ENCODE peak calls at places on chromosomes 4 and X, in eight cellular contexts. One of them, this sample, is unnamed.
A peak's percentile ranks its signal among the peaks of the same experiment; 100 is the strongest.

GRCh38 chrX:123753656-123754350 is 21.0 kb upstream of the THOC2 start:
- DNase-seq in fibroblast of pulmonary artery: no peak
- DNase-seq in stimulated activated CD4-positive, alpha-beta T cell treated with anti-CD3 and anti-CD28 coated beads, Interleukin-15, amount 100 ng/mL, for 1 hour: no peak
- DNase-seq in activated T-helper 1 cell treated with anti-CD3 and anti-CD28 coated beads, Interleukin-12 subunit alpha, Interleukin-12 subunit beta, Interleukin-2, Interleukin-4 antibody, amounts not matched to agents 30 ng/mL and 10 ng/mL and 1 ng/mL, durations not matched to agents 14 hours and 24 hours and 36 hours: no peak
- DNase-seq in kidney tubule cell: no peak
- DNase-seq in left ventricle myocardium inferior: no peak
- DNase-seq in AG10803: no peak
- DNase-seq in NCI-H2081: no peak
- DNase-seq in this sample: no peak

GRCh38 chr4:81723927-81724587 is 252.3 kb upstream of the RASGEF1B start:
- DNase-seq in NCI-H2081: no peak
- DNase-seq in stimulated activated CD4-positive, alpha-beta T cell treated with anti-CD3 and anti-CD28 coated beads, Interleukin-15, amount 100 ng/mL, for 1 hour: no peak
- DNase-seq in kidney tubule cell: peak; percentile 48
- DNase-seq in activated T-helper 1 cell treated with anti-CD3 and anti-CD28 coated beads, Interleukin-12 subunit alpha, Interleukin-12 subunit beta, Interleukin-2, Interleukin-4 antibody, amounts not matched to agents 30 ng/mL and 10 ng/mL and 1 ng/mL, durations not matched to agents 14 hours and 24 hours and 36 hours: no peak
- DNase-seq in left ventricle myocardium inferior: no peak
- DNase-seq in AG10803: no peak
- DNase-seq in fibroblast of pulmonary artery: peak; percentile 17
- DNase-seq in this sample: no peak

GRCh38 chr4:66736593-66736992 is 808.7 kb downstream of the CENPC start:
- DNase-seq in stimulated activated CD4-positive, alpha-beta T cell treated with anti-CD3 and anti-CD28 coated beads, Interleukin-15, amount 100 ng/mL, for 1 hour: no peak
- DNase-seq in kidney tubule cell: no peak
- DNase-seq in NCI-H2081: peak; percentile 14
- DNase-seq in activated T-helper 1 cell treated with anti-CD3 and anti-CD28 coated beads, Interleukin-12 subunit alpha, Interleukin-12 subunit beta, Interleukin-2, Interleukin-4 antibody, amounts not matched to agents 30 ng/mL and 10 ng/mL and 1 ng/mL, durations not matched to agents 14 hours and 24 hours and 36 hours: no peak
- DNase-seq in AG10803: no peak
- DNase-seq in fibroblast of pulmonary artery: no peak
- DNase-seq in left ventricle myocardium inferior: no peak
- DNase-seq in this sample: no peak

GRCh38 chr4:169620846-169621228 is 459 bp downstream of the CLCN3 start:
- DNase-seq in NCI-H2081: no peak
- DNase-seq in kidney tubule cell: peak; percentile 32
- DNase-seq in stimulated activated CD4-positive, alpha-beta T cell treated with anti-CD3 and anti-CD28 coated beads, Interleukin-15, amount 100 ng/mL, for 1 hour: no peak
- DNase-seq in AG10803: no peak
- DNase-seq in left ventricle myocardium inferior: no peak
- DNase-seq in fibroblast of pulmonary artery: no peak
- DNase-seq in activated T-helper 1 cell treated with anti-CD3 and anti-CD28 coated beads, Interleukin-12 subunit alpha, Interleukin-12 subunit beta, Interleukin-2, Interleukin-4 antibody, amounts not matched to agents 30 ng/mL and 10 ng/mL and 1 ng/mL, durations not matched to agents 14 hours and 24 hours and 36 hours: peak; percentile 12
- DNase-seq in this sample: peak; percentile 11

GRCh38 chrX:276588-277171 is 4.5 kb upstream of the PLCXD1 start:
- DNase-seq in stimulated activated CD4-positive, alpha-beta T cell treated with anti-CD3 and anti-CD28 coated beads, Interleukin-15, amount 100 ng/mL, for 1 hour: no peak
- DNase-seq in NCI-H2081: no peak
- DNase-seq in left ventricle myocardium inferior: no peak
- DNase-seq in kidney tubule cell: peak; percentile 82
- DNase-seq in activated T-helper 1 cell treated with anti-CD3 and anti-CD28 coated beads, Interleukin-12 subunit alpha, Interleukin-12 subunit beta, Interleukin-2, Interleukin-4 antibody, amounts not matched to agents 30 ng/mL and 10 ng/mL and 1 ng/mL, durations not matched to agents 14 hours and 24 hours and 36 hours: no peak
- DNase-seq in fibroblast of pulmonary artery: peak; percentile 39
- DNase-seq in AG10803: peak; percentile 58
- DNase-seq in this sample: no peak

GRCh38 chrX:12901486-12901885 is 4.9 kb upstream of the TLR8 start:
- DNase-seq in left ventricle myocardium inferior: peak; percentile 31
- DNase-seq in activated T-helper 1 cell treated with anti-CD3 and anti-CD28 coated beads, Interleukin-12 subunit alpha, Interleukin-12 subunit beta, Interleukin-2, Interleukin-4 antibody, amounts not matched to agents 30 ng/mL and 10 ng/mL and 1 ng/mL, durations not matched to agents 14 hours and 24 hours and 36 hours: peak; percentile 26
- DNase-seq in fibroblast of pulmonary artery: peak; percentile 62
- DNase-seq in stimulated activated CD4-positive, alpha-beta T cell treated with anti-CD3 and anti-CD28 coated beads, Interleukin-15, amount 100 ng/mL, for 1 hour: peak; percentile 35
- DNase-seq in AG10803: peak; percentile 43
- DNase-seq in kidney tubule cell: peak; percentile 60
- DNase-seq in NCI-H2081: peak; percentile 51
- DNase-seq in this sample: peak; percentile 17

GRCh38 chrX:153627675-153628111 is 19.3 kb upstream of the DUSP9 start:
- DNase-seq in fibroblast of pulmonary artery: no peak
- DNase-seq in kidney tubule cell: no peak
- DNase-seq in left ventricle myocardium inferior: no peak
- DNase-seq in AG10803: no peak
- DNase-seq in stimulated activated CD4-positive, alpha-beta T cell treated with anti-CD3 and anti-CD28 coated beads, Interleukin-15, amount 100 ng/mL, for 1 hour: no peak
- DNase-seq in activated T-helper 1 cell treated with anti-CD3 and anti-CD28 coated beads, Interleukin-12 subunit alpha, Interleukin-12 subunit beta, Interleukin-2, Interleukin-4 antibody, amounts not matched to agents 30 ng/mL and 10 ng/mL and 1 ng/mL, durations not matched to agents 14 hours and 24 hours and 36 hours: no peak
- DNase-seq in NCI-H2081: no peak
- DNase-seq in this sample: no peak

GRCh38 chrX:24231169-24231568 is 81.6 kb downstream of the ZFX start:
- DNase-seq in left ventricle myocardium inferior: no peak
- DNase-seq in activated T-helper 1 cell treated with anti-CD3 and anti-CD28 coated beads, Interleukin-12 subunit alpha, Interleukin-12 subunit beta, Interleukin-2, Interleukin-4 antibody, amounts not matched to agents 30 ng/mL and 10 ng/mL and 1 ng/mL, durations not matched to agents 14 hours and 24 hours and 36 hours: no peak
- DNase-seq in stimulated activated CD4-positive, alpha-beta T cell treated with anti-CD3 and anti-CD28 coated beads, Interleukin-15, amount 100 ng/mL, for 1 hour: no peak
- DNase-seq in kidney tubule cell: peak; percentile 82
- DNase-seq in AG10803: peak; percentile 87
- DNase-seq in fibroblast of pulmonary artery: peak; percentile 85
- DNase-seq in NCI-H2081: no peak
- DNase-seq in this sample: no peak

GRCh38 chr4:3438847-3439180 is 3.0 kb upstream of the HGFAC start:
- DNase-seq in NCI-H2081: no peak
- DNase-seq in kidney tubule cell: no peak
- DNase-seq in activated T-helper 1 cell treated with anti-CD3 and anti-CD28 coated beads, Interleukin-12 subunit alpha, Interleukin-12 subunit beta, Interleukin-2, Interleukin-4 antibody, amounts not matched to agents 30 ng/mL and 10 ng/mL and 1 ng/mL, durations not matched to agents 14 hours and 24 hours and 36 hours: no peak
- DNase-seq in AG10803: no peak
- DNase-seq in fibroblast of pulmonary artery: no peak
- DNase-seq in left ventricle myocardium inferior: no peak
- DNase-seq in stimulated activated CD4-positive, alpha-beta T cell treated with anti-CD3 and anti-CD28 coated beads, Interleukin-15, amount 100 ng/mL, for 1 hour: no peak
- DNase-seq in this sample: no peak

GRCh38 chrX:23901805-23902204 is 5.9 kb downstream of the APOO start:
- DNase-seq in NCI-H2081: peak; percentile 10
- DNase-seq in kidney tubule cell: peak; percentile 83
- DNase-seq in AG10803: peak; percentile 78
- DNase-seq in fibroblast of pulmonary artery: peak; percentile 90
- DNase-seq in stimulated activated CD4-positive, alpha-beta T cell treated with anti-CD3 and anti-CD28 coated beads, Interleukin-15, amount 100 ng/mL, for 1 hour: no peak
- DNase-seq in left ventricle myocardium inferior: no peak
- DNase-seq in activated T-helper 1 cell treated with anti-CD3 and anti-CD28 coated beads, Interleukin-12 subunit alpha, Interleukin-12 subunit beta, Interleukin-2, Interleukin-4 antibody, amounts not matched to agents 30 ng/mL and 10 ng/mL and 1 ng/mL, durations not matched to agents 14 hours and 24 hours and 36 hours: peak; percentile 9
- DNase-seq in this sample: peak; percentile 51

GRCh38 chr4:82394896-82395295 is 21.1 kb upstream of the HNRNPD start:
- DNase-seq in kidney tubule cell: peak; percentile 98
- DNase-seq in left ventricle myocardium inferior: no peak
- DNase-seq in AG10803: no peak
- DNase-seq in fibroblast of pulmonary artery: no peak
- DNase-seq in activated T-helper 1 cell treated with anti-CD3 and anti-CD28 coated beads, Interleukin-12 subunit alpha, Interleukin-12 subunit beta, Interleukin-2, Interleukin-4 antibody, amounts not matched to agents 30 ng/mL and 10 ng/mL and 1 ng/mL, durations not matched to agents 14 hours and 24 hours and 36 hours: no peak
- DNase-seq in stimulated activated CD4-positive, alpha-beta T cell treated with anti-CD3 and anti-CD28 coated beads, Interleukin-15, amount 100 ng/mL, for 1 hour: no peak
- DNase-seq in NCI-H2081: no peak
- DNase-seq in this sample: no peak

GRCh38 chr4:184889683-184890082 is 63.9 kb upstream of the ACSL1 start:
- DNase-seq in stimulated activated CD4-positive, alpha-beta T cell treated with anti-CD3 and anti-CD28 coated beads, Interleukin-15, amount 100 ng/mL, for 1 hour: no peak
- DNase-seq in fibroblast of pulmonary artery: no peak
- DNase-seq in left ventricle myocardium inferior: no peak
- DNase-seq in kidney tubule cell: no peak
- DNase-seq in NCI-H2081: no peak
- DNase-seq in activated T-helper 1 cell treated with anti-CD3 and anti-CD28 coated beads, Interleukin-12 subunit alpha, Interleukin-12 subunit beta, Interleukin-2, Interleukin-4 antibody, amounts not matched to agents 30 ng/mL and 10 ng/mL and 1 ng/mL, durations not matched to agents 14 hours and 24 hours and 36 hours: no peak
- DNase-seq in AG10803: no peak
- DNase-seq in this sample: no peak

GRCh38 chr4:83328486-83328885 is 6.2 kb downstream of the HPSE start:
- DNase-seq in NCI-H2081: no peak
- DNase-seq in fibroblast of pulmonary artery: no peak
- DNase-seq in stimulated activated CD4-positive, alpha-beta T cell treated with anti-CD3 and anti-CD28 coated beads, Interleukin-15, amount 100 ng/mL, for 1 hour: no peak
- DNase-seq in AG10803: no peak
- DNase-seq in kidney tubule cell: no peak
- DNase-seq in activated T-helper 1 cell treated with anti-CD3 and anti-CD28 coated beads, Interleukin-12 subunit alpha, Interleukin-12 subunit beta, Interleukin-2, Interleukin-4 antibody, amounts not matched to agents 30 ng/mL and 10 ng/mL and 1 ng/mL, durations not matched to agents 14 hours and 24 hours and 36 hours: no peak
- DNase-seq in left ventricle myocardium inferior: no peak
- DNase-seq in this sample: no peak

GRCh38 chr4:139502312-139502946 is 48.5 kb downstream of the RAB33B start:
- DNase-seq in AG10803: no peak
- DNase-seq in fibroblast of pulmonary artery: no peak
- DNase-seq in kidney tubule cell: no peak
- DNase-seq in stimulated activated CD4-positive, alpha-beta T cell treated with anti-CD3 and anti-CD28 coated beads, Interleukin-15, amount 100 ng/mL, for 1 hour: no peak
- DNase-seq in activated T-helper 1 cell treated with anti-CD3 and anti-CD28 coated beads, Interleukin-12 subunit alpha, Interleukin-12 subunit beta, Interleukin-2, Interleukin-4 antibody, amounts not matched to agents 30 ng/mL and 10 ng/mL and 1 ng/mL, durations not matched to agents 14 hours and 24 hours and 36 hours: no peak
- DNase-seq in NCI-H2081: no peak
- DNase-seq in left ventricle myocardium inferior: no peak
- DNase-seq in this sample: no peak

GRCh38 chr4:77818077-77818666 is 996 bp downstream of the CNOT6L start:
- DNase-seq in fibroblast of pulmonary artery: peak; percentile 85
- DNase-seq in stimulated activated CD4-positive, alpha-beta T cell treated with anti-CD3 and anti-CD28 coated beads, Interleukin-15, amount 100 ng/mL, for 1 hour: peak; percentile 20
- DNase-seq in NCI-H2081: peak; percentile 36
- DNase-seq in AG10803: peak; percentile 79
- DNase-seq in left ventricle myocardium inferior: peak; percentile 68
- DNase-seq in kidney tubule cell: peak; percentile 91
- DNase-seq in activated T-helper 1 cell treated with anti-CD3 and anti-CD28 coated beads, Interleukin-12 subunit alpha, Interleukin-12 subunit beta, Interleukin-2, Interleukin-4 antibody, amounts not matched to agents 30 ng/mL and 10 ng/mL and 1 ng/mL, durations not matched to agents 14 hours and 24 hours and 36 hours: peak; percentile 39
- DNase-seq in this sample: peak; percentile 76

GRCh38 chr4:86950835-86951525 is 16.2 kb downstream of the AFF1 start:
- DNase-seq in activated T-helper 1 cell treated with anti-CD3 and anti-CD28 coated beads, Interleukin-12 subunit alpha, Interleukin-12 subunit beta, Interleukin-2, Interleukin-4 antibody, amounts not matched to agents 30 ng/mL and 10 ng/mL and 1 ng/mL, durations not matched to agents 14 hours and 24 hours and 36 hours: no peak
- DNase-seq in left ventricle myocardium inferior: no peak
- DNase-seq in kidney tubule cell: no peak
- DNase-seq in AG10803: peak; percentile 91
- DNase-seq in NCI-H2081: no peak
- DNase-seq in stimulated activated CD4-positive, alpha-beta T cell treated with anti-CD3 and anti-CD28 coated beads, Interleukin-15, amount 100 ng/mL, for 1 hour: no peak
- DNase-seq in fibroblast of pulmonary artery: no peak
- DNase-seq in this sample: no peak

GRCh38 chrX:149643496-149643895 is 11.9 kb upstream of the TMEM185A start:
- DNase-seq in AG10803: peak; percentile 4
- DNase-seq in NCI-H2081: no peak
- DNase-seq in activated T-helper 1 cell treated with anti-CD3 and anti-CD28 coated beads, Interleukin-12 subunit alpha, Interleukin-12 subunit beta, Interleukin-2, Interleukin-4 antibody, amounts not matched to agents 30 ng/mL and 10 ng/mL and 1 ng/mL, durations not matched to agents 14 hours and 24 hours and 36 hours: no peak
- DNase-seq in fibroblast of pulmonary artery: no peak
- DNase-seq in kidney tubule cell: no peak
- DNase-seq in left ventricle myocardium inferior: no peak
- DNase-seq in stimulated activated CD4-positive, alpha-beta T cell treated with anti-CD3 and anti-CD28 coated beads, Interleukin-15, amount 100 ng/mL, for 1 hour: no peak
- DNase-seq in this sample: no peak

GRCh38 chr4:176735300-176735699 is 57.4 kb downstream of the VEGFC start:
- DNase-seq in fibroblast of pulmonary artery: peak; percentile 53
- DNase-seq in left ventricle myocardium inferior: no peak
- DNase-seq in NCI-H2081: no peak
- DNase-seq in stimulated activated CD4-positive, alpha-beta T cell treated with anti-CD3 and anti-CD28 coated beads, Interleukin-15, amount 100 ng/mL, for 1 hour: no peak
- DNase-seq in activated T-helper 1 cell treated with anti-CD3 and anti-CD28 coated beads, Interleukin-12 subunit alpha, Interleukin-12 subunit beta, Interleukin-2, Interleukin-4 antibody, amounts not matched to agents 30 ng/mL and 10 ng/mL and 1 ng/mL, durations not matched to agents 14 hours and 24 hours and 36 hours: no peak
- DNase-seq in kidney tubule cell: peak; percentile 2
- DNase-seq in AG10803: peak; percentile 21
- DNase-seq in this sample: no peak

GRCh38 chr4:127832585-127832984 is 48.1 kb upstream of the PLK4 start:
- DNase-seq in NCI-H2081: no peak
- DNase-seq in kidney tubule cell: no peak
- DNase-seq in fibroblast of pulmonary artery: no peak
- DNase-seq in stimulated activated CD4-positive, alpha-beta T cell treated with anti-CD3 and anti-CD28 coated beads, Interleukin-15, amount 100 ng/mL, for 1 hour: no peak
- DNase-seq in activated T-helper 1 cell treated with anti-CD3 and anti-CD28 coated beads, Interleukin-12 subunit alpha, Interleukin-12 subunit beta, Interleukin-2, Interleukin-4 antibody, amounts not matched to agents 30 ng/mL and 10 ng/mL and 1 ng/mL, durations not matched to agents 14 hours and 24 hours and 36 hours: no peak
- DNase-seq in left ventricle myocardium inferior: no peak
- DNase-seq in AG10803: no peak
- DNase-seq in this sample: no peak

GRCh38 chrX:5236749-5237148 is 991.9 kb downstream of the NLGN4X start:
- DNase-seq in kidney tubule cell: no peak
- DNase-seq in NCI-H2081: no peak
- DNase-seq in activated T-helper 1 cell treated with anti-CD3 and anti-CD28 coated beads, Interleukin-12 subunit alpha, Interleukin-12 subunit beta, Interleukin-2, Interleukin-4 antibody, amounts not matched to agents 30 ng/mL and 10 ng/mL and 1 ng/mL, durations not matched to agents 14 hours and 24 hours and 36 hours: no peak
- DNase-seq in stimulated activated CD4-positive, alpha-beta T cell treated with anti-CD3 and anti-CD28 coated beads, Interleukin-15, amount 100 ng/mL, for 1 hour: no peak
- DNase-seq in left ventricle myocardium inferior: no peak
- DNase-seq in fibroblast of pulmonary artery: no peak
- DNase-seq in AG10803: no peak
- DNase-seq in this sample: no peak

GRCh38 chrX:101493225-101493624 is 8.0 kb downstream of the ARMCX4 start:
- DNase-seq in left ventricle myocardium inferior: no peak
- DNase-seq in AG10803: no peak
- DNase-seq in kidney tubule cell: no peak
- DNase-seq in NCI-H2081: no peak
- DNase-seq in stimulated activated CD4-positive, alpha-beta T cell treated with anti-CD3 and anti-CD28 coated beads, Interleukin-15, amount 100 ng/mL, for 1 hour: no peak
- DNase-seq in activated T-helper 1 cell treated with anti-CD3 and anti-CD28 coated beads, Interleukin-12 subunit alpha, Interleukin-12 subunit beta, Interleukin-2, Interleukin-4 antibody, amounts not matched to agents 30 ng/mL and 10 ng/mL and 1 ng/mL, durations not matched to agents 14 hours and 24 hours and 36 hours: no peak
- DNase-seq in fibroblast of pulmonary artery: no peak
- DNase-seq in this sample: no peak

GRCh38 chr4:152628128-152628527 is 51.7 kb downstream of the TMEM154 start:
- DNase-seq in fibroblast of pulmonary artery: no peak
- DNase-seq in stimulated activated CD4-positive, alpha-beta T cell treated with anti-CD3 and anti-CD28 coated beads, Interleukin-15, amount 100 ng/mL, for 1 hour: no peak
- DNase-seq in NCI-H2081: no peak
- DNase-seq in AG10803: peak; percentile 84
- DNase-seq in kidney tubule cell: no peak
- DNase-seq in activated T-helper 1 cell treated with anti-CD3 and anti-CD28 coated beads, Interleukin-12 subunit alpha, Interleukin-12 subunit beta, Interleukin-2, Interleukin-4 antibody, amounts not matched to agents 30 ng/mL and 10 ng/mL and 1 ng/mL, durations not matched to agents 14 hours and 24 hours and 36 hours: no peak
- DNase-seq in left ventricle myocardium inferior: peak; percentile 50
- DNase-seq in this sample: no peak

GRCh38 chr4:51830146-51830545 is 12.8 kb upstream of the DCUN1D4 start:
- DNase-seq in AG10803: no peak
- DNase-seq in fibroblast of pulmonary artery: no peak
- DNase-seq in activated T-helper 1 cell treated with anti-CD3 and anti-CD28 coated beads, Interleukin-12 subunit alpha, Interleukin-12 subunit beta, Interleukin-2, Interleukin-4 antibody, amounts not matched to agents 30 ng/mL and 10 ng/mL and 1 ng/mL, durations not matched to agents 14 hours and 24 hours and 36 hours: no peak
- DNase-seq in kidney tubule cell: peak; percentile 48
- DNase-seq in left ventricle myocardium inferior: no peak
- DNase-seq in stimulated activated CD4-positive, alpha-beta T cell treated with anti-CD3 and anti-CD28 coated beads, Interleukin-15, amount 100 ng/mL, for 1 hour: no peak
- DNase-seq in NCI-H2081: no peak
- DNase-seq in this sample: no peak

GRCh38 chrX:125758819-125759218 is 407.3 kb downstream of the DCAF12L2 start:
- DNase-seq in NCI-H2081: no peak
- DNase-seq in AG10803: no peak
- DNase-seq in stimulated activated CD4-positive, alpha-beta T cell treated with anti-CD3 and anti-CD28 coated beads, Interleukin-15, amount 100 ng/mL, for 1 hour: no peak
- DNase-seq in kidney tubule cell: no peak
- DNase-seq in left ventricle myocardium inferior: no peak
- DNase-seq in activated T-helper 1 cell treated with anti-CD3 and anti-CD28 coated beads, Interleukin-12 subunit alpha, Interleukin-12 subunit beta, Interleukin-2, Interleukin-4 antibody, amounts not matched to agents 30 ng/mL and 10 ng/mL and 1 ng/mL, durations not matched to agents 14 hours and 24 hours and 36 hours: no peak
- DNase-seq in fibroblast of pulmonary artery: no peak
- DNase-seq in this sample: no peak

GRCh38 chr4:16588651-16589050 is 309.8 kb downstream of the LDB2 start:
- DNase-seq in stimulated activated CD4-positive, alpha-beta T cell treated with anti-CD3 and anti-CD28 coated beads, Interleukin-15, amount 100 ng/mL, for 1 hour: no peak
- DNase-seq in AG10803: no peak
- DNase-seq in left ventricle myocardium inferior: no peak
- DNase-seq in NCI-H2081: no peak
- DNase-seq in activated T-helper 1 cell treated with anti-CD3 and anti-CD28 coated beads, Interleukin-12 subunit alpha, Interleukin-12 subunit beta, Interleukin-2, Interleukin-4 antibody, amounts not matched to agents 30 ng/mL and 10 ng/mL and 1 ng/mL, durations not matched to agents 14 hours and 24 hours and 36 hours: no peak
- DNase-seq in kidney tubule cell: peak; percentile 70
- DNase-seq in fibroblast of pulmonary artery: no peak
- DNase-seq in this sample: no peak

GRCh38 chr4:173420821-173421220 is 21.9 kb upstream of the SCRG1 start:
- DNase-seq in fibroblast of pulmonary artery: no peak
- DNase-seq in activated T-helper 1 cell treated with anti-CD3 and anti-CD28 coated beads, Interleukin-12 subunit alpha, Interleukin-12 subunit beta, Interleukin-2, Interleukin-4 antibody, amounts not matched to agents 30 ng/mL and 10 ng/mL and 1 ng/mL, durations not matched to agents 14 hours and 24 hours and 36 hours: no peak
- DNase-seq in stimulated activated CD4-positive, alpha-beta T cell treated with anti-CD3 and anti-CD28 coated beads, Interleukin-15, amount 100 ng/mL, for 1 hour: no peak
- DNase-seq in NCI-H2081: no peak
- DNase-seq in AG10803: no peak
- DNase-seq in kidney tubule cell: no peak
- DNase-seq in left ventricle myocardium inferior: no peak
- DNase-seq in this sample: no peak

GRCh38 chrX:70359458-70359857 is 63.7 kb upstream of the GDPD2 start:
- DNase-seq in left ventricle myocardium inferior: no peak
- DNase-seq in AG10803: no peak
- DNase-seq in NCI-H2081: no peak
- DNase-seq in activated T-helper 1 cell treated with anti-CD3 and anti-CD28 coated beads, Interleukin-12 subunit alpha, Interleukin-12 subunit beta, Interleukin-2, Interleukin-4 antibody, amounts not matched to agents 30 ng/mL and 10 ng/mL and 1 ng/mL, durations not matched to agents 14 hours and 24 hours and 36 hours: no peak
- DNase-seq in stimulated activated CD4-positive, alpha-beta T cell treated with anti-CD3 and anti-CD28 coated beads, Interleukin-15, amount 100 ng/mL, for 1 hour: no peak
- DNase-seq in fibroblast of pulmonary artery: no peak
- DNase-seq in kidney tubule cell: no peak
- DNase-seq in this sample: no peak

GRCh38 chr4:6943012-6943869 is 33.6 kb downstream of the TBC1D14 start:
- DNase-seq in stimulated activated CD4-positive, alpha-beta T cell treated with anti-CD3 and anti-CD28 coated beads, Interleukin-15, amount 100 ng/mL, for 1 hour: no peak
- DNase-seq in NCI-H2081: no peak
- DNase-seq in AG10803: no peak
- DNase-seq in activated T-helper 1 cell treated with anti-CD3 and anti-CD28 coated beads, Interleukin-12 subunit alpha, Interleukin-12 subunit beta, Interleukin-2, Interleukin-4 antibody, amounts not matched to agents 30 ng/mL and 10 ng/mL and 1 ng/mL, durations not matched to agents 14 hours and 24 hours and 36 hours: no peak
- DNase-seq in kidney tubule cell: peak; percentile 63
- DNase-seq in fibroblast of pulmonary artery: no peak
- DNase-seq in left ventricle myocardium inferior: no peak
- DNase-seq in this sample: no peak

GRCh38 chrX:55695227-55696018 is 22.1 kb upstream of the RRAGB start:
- DNase-seq in stimulated activated CD4-positive, alpha-beta T cell treated with anti-CD3 and anti-CD28 coated beads, Interleukin-15, amount 100 ng/mL, for 1 hour: no peak
- DNase-seq in NCI-H2081: no peak
- DNase-seq in activated T-helper 1 cell treated with anti-CD3 and anti-CD28 coated beads, Interleukin-12 subunit alpha, Interleukin-12 subunit beta, Interleukin-2, Interleukin-4 antibody, amounts not matched to agents 30 ng/mL and 10 ng/mL and 1 ng/mL, durations not matched to agents 14 hours and 24 hours and 36 hours: no peak
- DNase-seq in kidney tubule cell: no peak
- DNase-seq in AG10803: no peak
- DNase-seq in fibroblast of pulmonary artery: no peak
- DNase-seq in left ventricle myocardium inferior: no peak
- DNase-seq in this sample: no peak

GRCh38 chr4:14196141-14196540 is 568.6 kb upstream of the BOD1L1 start:
- DNase-seq in NCI-H2081: no peak
- DNase-seq in stimulated activated CD4-positive, alpha-beta T cell treated with anti-CD3 and anti-CD28 coated beads, Interleukin-15, amount 100 ng/mL, for 1 hour: no peak
- DNase-seq in fibroblast of pulmonary artery: peak; percentile 84
- DNase-seq in AG10803: peak; percentile 50
- DNase-seq in activated T-helper 1 cell treated with anti-CD3 and anti-CD28 coated beads, Interleukin-12 subunit alpha, Interleukin-12 subunit beta, Interleukin-2, Interleukin-4 antibody, amounts not matched to agents 30 ng/mL and 10 ng/mL and 1 ng/mL, durations not matched to agents 14 hours and 24 hours and 36 hours: no peak
- DNase-seq in kidney tubule cell: peak; percentile 60
- DNase-seq in left ventricle myocardium inferior: peak; percentile 46
- DNase-seq in this sample: no peak

GRCh38 chr4:10164877-10165283 is 48.3 kb upstream of the WDR1 start:
- DNase-seq in AG10803: peak; percentile 55
- DNase-seq in kidney tubule cell: peak; percentile 45
- DNase-seq in left ventricle myocardium inferior: no peak
- DNase-seq in fibroblast of pulmonary artery: peak; percentile 82
- DNase-seq in stimulated activated CD4-positive, alpha-beta T cell treated with anti-CD3 and anti-CD28 coated beads, Interleukin-15, amount 100 ng/mL, for 1 hour: no peak
- DNase-seq in NCI-H2081: peak; percentile 44
- DNase-seq in activated T-helper 1 cell treated with anti-CD3 and anti-CD28 coated beads, Interleukin-12 subunit alpha, Interleukin-12 subunit beta, Interleukin-2, Interleukin-4 antibody, amounts not matched to agents 30 ng/mL and 10 ng/mL and 1 ng/mL, durations not matched to agents 14 hours and 24 hours and 36 hours: no peak
- DNase-seq in this sample: no peak

GRCh38 chr4:78971326-78971725 is 32.1 kb upstream of the PAQR3 start:
- DNase-seq in AG10803: no peak
- DNase-seq in fibroblast of pulmonary artery: peak; percentile 33
- DNase-seq in kidney tubule cell: no peak
- DNase-seq in stimulated activated CD4-positive, alpha-beta T cell treated with anti-CD3 and anti-CD28 coated beads, Interleukin-15, amount 100 ng/mL, for 1 hour: no peak
- DNase-seq in left ventricle myocardium inferior: no peak
- DNase-seq in NCI-H2081: no peak
- DNase-seq in activated T-helper 1 cell treated with anti-CD3 and anti-CD28 coated beads, Interleukin-12 subunit alpha, Interleukin-12 subunit beta, Interleukin-2, Interleukin-4 antibody, amounts not matched to agents 30 ng/mL and 10 ng/mL and 1 ng/mL, durations not matched to agents 14 hours and 24 hours and 36 hours: no peak
- DNase-seq in this sample: no peak

GRCh38 chrX:105745863-105746262 is 76.5 kb upstream of the NRK start:
- DNase-seq in stimulated activated CD4-positive, alpha-beta T cell treated with anti-CD3 and anti-CD28 coated beads, Interleukin-15, amount 100 ng/mL, for 1 hour: no peak
- DNase-seq in kidney tubule cell: peak; percentile 11
- DNase-seq in activated T-helper 1 cell treated with anti-CD3 and anti-CD28 coated beads, Interleukin-12 subunit alpha, Interleukin-12 subunit beta, Interleukin-2, Interleukin-4 antibody, amounts not matched to agents 30 ng/mL and 10 ng/mL and 1 ng/mL, durations not matched to agents 14 hours and 24 hours and 36 hours: no peak
- DNase-seq in NCI-H2081: no peak
- DNase-seq in left ventricle myocardium inferior: no peak
- DNase-seq in AG10803: no peak
- DNase-seq in fibroblast of pulmonary artery: no peak
- DNase-seq in this sample: no peak